ENCODE peak calls at places on chromosomes 2 and 18, in ten cellular contexts. S is kidney epithelial cell; D is BJ; C is Panc1; Q is tibial nerve; Y is transverse colon; E is GM12865; M is adipocyte; X is body of pancreas; V is CD8-positive, alpha-beta memory T cell. W is an unnamed sample.

GRCh38 chr18:58505181-58505580 is 123.7 kb downstream of the ALPK2 start:
- DNase-seq in S (no peak), D (no peak), C (no peak), Q (no peak), Y (no peak), E (peak), M (no peak), X (no peak), V (peak), W (no peak)

GRCh38 chr2:60677376-60677775 is 78.7 kb upstream of the PAPOLG start:
- DNase-seq in S (no peak), D (no peak), C (no peak), Q (no peak), Y (no peak), E (no peak), M (no peak), X (peak), V (no peak), W (no peak)

GRCh38 chr2:11022874-11023273 is 111.1 kb downstream of the KCNF1 start:
- DNase-seq in S (no peak), D (no peak), C (no peak), Q (no peak), Y (no peak), E (no peak), M (no peak), X (peak), V (no peak), W (no peak)

GRCh38 chr18:39460136-39460535 is 1894.5 kb upstream of the CELF4 start:
- DNase-seq in S (no peak), D (no peak), C (no peak), Q (no peak), Y (no peak), E (no peak), M (no peak), X (no peak), V (no peak), W (no peak)

GRCh38 chr2:179694963-179695362 is 166.4 kb downstream of the ZNF385B start:
- DNase-seq in S (no peak), D (no peak), C (no peak), Q (no peak), Y (no peak), E (no peak), M (no peak), X (no peak), V (no peak), W (no peak)

GRCh38 chr2:118604346-118604745 is 243.1 kb downstream of the EN1 start:
- DNase-seq in S (no peak), D (no peak), C (no peak), Q (no peak), Y (no peak), E (no peak), M (no peak), X (peak), V (no peak), W (no peak)

GRCh38 chr2:45497355-45497754 is 113.7 kb downstream of the SRBD1 start:
- DNase-seq in S (no peak), D (no peak), C (no peak), Q (no peak), Y (no peak), E (peak), M (peak), X (no peak), V (no peak), W (no peak)

GRCh38 chr2:177881001-177881748 is 191.4 kb downstream of the PDE11A start:
- DNase-seq in S (no peak), D (no peak), C (no peak), Q (no peak), Y (no peak), E (no peak), M (no peak), X (no peak), V (no peak), W (no peak)

GRCh38 chr18:59140287-59140885 is 702 bp downstream of the SEC11C start:
- DNase-seq in S (peak), D (no peak), C (no peak), Q (no peak), Y (peak), E (no peak), M (peak), X (peak), V (peak), W (peak)

GRCh38 chr2:192010073-192010472 is 163.2 kb upstream of the CAVIN2 start:
- DNase-seq in S (no peak), D (no peak), C (no peak), Q (no peak), Y (no peak), E (peak), M (peak), X (no peak), V (no peak), W (peak)

GRCh38 chr2:238924032-238924431 is 76.1 kb downstream of the TWIST2 start:
- DNase-seq in S (no peak), D (no peak), C (no peak), Q (no peak), Y (no peak), E (no peak), M (no peak), X (no peak), V (no peak), W (no peak)

GRCh38 chr2:54770676-54771075 is 47.2 kb downstream of the EML6 start:
- DNase-seq in S (no peak), D (no peak), C (no peak), Q (no peak), Y (no peak), E (no peak), M (no peak), X (no peak), V (no peak), W (no peak)

GRCh38 chr2:220569380-220569779 is 942.0 kb downstream of the SLC4A3 start:
- DNase-seq in S (no peak), D (no peak), C (no peak), Q (no peak), Y (no peak), E (no peak), M (no peak), X (no peak), V (no peak), W (no peak)

GRCh38 chr2:28411166-28411755 is 18.6 kb downstream of the FOSL2 start:
- DNase-seq in S (no peak), D (no peak), C (no peak), Q (no peak), Y (no peak), E (no peak), M (no peak), X (no peak), V (no peak), W (no peak)

GRCh38 chr2:106034325-106034724 is 159.8 kb downstream of the UXS1 start:
- DNase-seq in S (no peak), D (no peak), C (no peak), Q (no peak), Y (no peak), E (no peak), M (no peak), X (no peak), V (no peak), W (no peak)

GRCh38 chr2:183078467-183079334 is at the start of gene DUSP19:
- DNase-seq in S (peak), D (peak), C (peak), Q (peak), Y (peak), E (peak), M (peak), X (peak), V (peak), W (peak)
- H3K4me3 ChIP-seq in S (peak), D (peak), C (peak), Q (peak), Y (peak), E (peak), M (peak), X (peak), V (peak), W (peak)

DNA sequence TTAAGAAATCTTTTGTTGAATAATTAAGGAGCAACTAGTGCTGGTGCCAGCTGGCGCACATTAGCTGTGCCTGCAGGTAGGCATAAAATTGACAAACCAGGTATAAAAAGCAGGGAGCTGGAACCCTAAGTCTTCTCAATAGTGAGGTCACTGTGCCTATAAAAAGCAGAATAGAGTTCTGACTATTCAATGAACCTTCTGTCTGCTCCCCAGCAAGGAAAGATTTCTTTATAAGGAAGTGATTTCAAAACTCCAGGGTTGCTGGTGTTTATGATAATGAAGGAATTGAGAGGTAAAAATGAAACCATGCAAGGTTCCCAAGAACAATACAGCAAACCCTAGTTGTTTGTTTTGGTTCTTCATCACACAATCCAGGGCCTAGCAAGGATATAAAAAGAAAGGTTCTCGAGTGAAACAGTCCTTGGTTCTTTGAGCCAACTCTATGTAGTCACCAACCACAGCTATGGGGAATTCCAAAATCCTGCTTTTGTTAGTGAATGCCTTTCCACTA is 76.1 kb downstream of the THADA start:
- DNase-seq in S (peak), D (peak), C (no peak), Q (no peak), Y (no peak), E (peak), M (peak), X (no peak), V (no peak), W (peak)
- H3K4me3 ChIP-seq in S (no peak), D (no peak), C (no peak), Q (no peak), Y (no peak), E (no peak), M (peak), X (no peak), V (no peak), W (no peak)

DNA sequence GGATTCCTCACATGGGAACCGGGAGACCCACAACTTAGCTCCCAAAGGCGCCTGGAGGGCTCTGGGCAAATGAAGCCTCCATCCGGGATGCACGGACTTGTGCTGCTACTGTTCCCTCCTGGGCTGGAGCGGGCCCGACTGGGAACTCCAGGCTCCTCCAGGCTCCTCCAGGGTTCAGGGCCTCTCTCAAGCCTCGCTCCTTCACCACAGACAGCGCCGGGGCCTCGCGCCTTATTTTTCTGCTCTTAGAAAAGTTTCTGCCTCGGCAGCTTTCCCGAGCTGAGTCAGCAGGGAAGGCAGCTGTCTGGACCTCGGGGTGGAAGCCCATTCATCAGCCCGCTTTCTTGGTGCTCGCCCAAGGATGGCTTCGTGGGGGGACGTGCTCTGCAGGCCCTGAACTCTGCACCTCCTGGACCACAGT is 13.0 kb upstream of the TEX51 start:
- DNase-seq in S (no peak), D (no peak), C (no peak), Q (peak), Y (no peak), E (no peak), M (no peak), X (peak), V (no peak), W (peak)
- H3K4me3 ChIP-seq in S (peak), D (no peak), C (peak), Q (peak), Y (peak), E (no peak), M (peak), X (no peak), V (no peak), W (no peak)

DNA sequence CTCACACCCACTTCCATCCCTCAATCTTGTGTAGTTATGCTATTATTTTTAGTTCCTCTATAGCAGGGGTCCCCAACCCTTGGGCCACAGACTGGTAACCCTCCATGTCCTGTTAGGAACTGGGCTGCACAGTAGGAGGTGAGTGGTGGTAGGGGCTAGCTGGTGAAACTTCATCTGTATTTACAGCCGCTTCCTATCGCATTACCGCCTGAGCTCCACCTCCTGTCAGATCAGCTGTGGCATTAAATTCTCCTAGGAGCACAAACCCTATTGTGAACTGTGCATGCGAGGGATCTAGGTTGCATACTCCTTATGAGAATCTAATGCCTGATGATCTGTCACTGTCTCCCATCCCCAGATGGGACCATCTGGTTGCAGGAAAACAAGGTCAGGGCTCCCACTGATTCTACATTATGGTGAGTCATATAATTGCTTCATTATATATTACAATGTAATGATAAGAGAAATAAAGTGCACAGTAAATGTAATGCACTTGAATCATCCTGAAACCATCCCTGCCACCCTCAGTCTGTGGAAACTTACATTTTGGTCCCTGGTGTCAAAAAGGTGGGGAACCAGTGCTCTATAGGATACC is 1.6 kb upstream of the RAB11FIP5 start:
- DNase-seq in S (no peak), D (no peak), C (no peak), Q (no peak), Y (no peak), E (no peak), M (peak), X (no peak), V (no peak), W (peak)
- H3K4me3 ChIP-seq in S (no peak), D (no peak), C (no peak), Q (no peak), Y (no peak), E (no peak), M (no peak), X (no peak), V (no peak), W (no peak)

GRCh38 chr2:66445781-66446177 is 10.9 kb downstream of the MEIS1 start:
- DNase-seq in S (no peak), D (no peak), C (no peak), Q (no peak), Y (no peak), E (no peak), M (no peak), X (no peak), V (no peak), W (peak)

GRCh38 chr2:66448592-66448991 is 13.7 kb downstream of the MEIS1 start:
- DNase-seq in S (no peak), D (no peak), C (no peak), Q (no peak), Y (no peak), E (no peak), M (no peak), X (no peak), V (no peak), W (no peak)

GRCh38 chr2:66447676-66448075 is 12.8 kb downstream of the MEIS1 start:
- DNase-seq in S (no peak), D (no peak), C (no peak), Q (no peak), Y (no peak), E (no peak), M (no peak), X (no peak), V (no peak), W (peak)

GRCh38 chr2:66446178-66446860 is 11.4 kb downstream of the MEIS1 start:
- DNase-seq in S (no peak), D (no peak), C (no peak), Q (no peak), Y (no peak), E (no peak), M (no peak), X (peak), V (no peak), W (peak)

GRCh38 chr2:66446924-66447323 is 12.0 kb downstream of the MEIS1 start:
- DNase-seq in S (no peak), D (no peak), C (no peak), Q (no peak), Y (no peak), E (no peak), M (no peak), X (no peak), V (no peak), W (no peak)
- H3K4me3 ChIP-seq in S (no peak), D (peak), C (no peak), Q (no peak), Y (peak), E (no peak), M (peak), X (no peak), V (no peak), W (peak)

GRCh38 chr18:67525328-67526110 is 9.0 kb upstream of the DSEL start:
- DNase-seq in S (peak), D (peak), C (peak), Q (peak), Y (peak), E (no peak), M (peak), X (peak), V (no peak), W (peak)
- H3K4me3 ChIP-seq in S (no peak), D (no peak), C (no peak), Q (no peak), Y (no peak), E (no peak), M (peak), X (no peak), V (no peak), W (no peak)